ENCODE peak calls at places on chromosome 2, in six cellular contexts. J, U, Z, L, X and M are unnamed samples.
A peak's percentile ranks its signal among the peaks of the same experiment; 100 is the strongest.

GRCh38 chr2:241063587-241063986 is 38.5 kb downstream of the MTERF4 start:
- DNase-seq in J (no peak), U (peak; percentile 56), Z (no peak), L (no peak), X (no peak), M (no peak)

GRCh38 chr2:236815746-236816145 is 246.1 kb downstream of the ACKR3 start:
- DNase-seq in J (no peak), U (no peak), Z (no peak), L (no peak), X (no peak), M (no peak)

GRCh38 chr2:17822452-17823117 is 6.3 kb downstream of the MSGN1 start:
- DNase-seq in J (peak; percentile 18), U (no peak), Z (no peak), L (no peak), X (no peak), M (no peak)

GRCh38 chr2:19787134-19787533 is 114.6 kb downstream of the TTC32 start:
- DNase-seq in J (no peak), U (no peak), Z (no peak), L (no peak), X (no peak), M (no peak)

GRCh38 chr2:68807821-68808266 is 63.4 kb downstream of the BMP10 start:
- DNase-seq in J (no peak), U (peak; percentile 85), Z (peak; percentile 93), L (no peak), X (no peak), M (peak; percentile 12)

GRCh38 chr2:151374426-151374825 is 17.0 kb downstream of the TNFAIP6 start:
- DNase-seq in J (no peak), U (no peak), Z (peak; percentile 35), L (no peak), X (peak; percentile 33), M (peak; percentile 91)

GRCh38 chr2:219737270-219737691 is 109.9 kb downstream of the SLC4A3 start:
- DNase-seq in J (no peak), U (no peak), Z (peak; percentile 16), L (no peak), X (no peak), M (peak; percentile 43)

GRCh38 chr2:200219400-200220113 is 86.9 kb upstream of the SPATS2L start:
- DNase-seq in J (no peak), U (no peak), Z (no peak), L (no peak), X (no peak), M (peak; percentile 33)

GRCh38 chr2:229348135-229348534 is 77.0 kb upstream of the PID1 start:
- DNase-seq in J (no peak), U (no peak), Z (no peak), L (no peak), X (no peak), M (no peak)

GRCh38 chr2:10935953-10936942 is 24.5 kb downstream of the KCNF1 start:
- DNase-seq in J (no peak), U (no peak), Z (peak; percentile 25), L (peak; percentile 94), X (peak; percentile 29), M (peak; percentile 100)

GRCh38 chr2:172449916-172450550 is 22.6 kb downstream of the ITGA6 start:
- DNase-seq in J (no peak), U (no peak), Z (no peak), L (no peak), X (no peak), M (peak; percentile 61)

DNA sequence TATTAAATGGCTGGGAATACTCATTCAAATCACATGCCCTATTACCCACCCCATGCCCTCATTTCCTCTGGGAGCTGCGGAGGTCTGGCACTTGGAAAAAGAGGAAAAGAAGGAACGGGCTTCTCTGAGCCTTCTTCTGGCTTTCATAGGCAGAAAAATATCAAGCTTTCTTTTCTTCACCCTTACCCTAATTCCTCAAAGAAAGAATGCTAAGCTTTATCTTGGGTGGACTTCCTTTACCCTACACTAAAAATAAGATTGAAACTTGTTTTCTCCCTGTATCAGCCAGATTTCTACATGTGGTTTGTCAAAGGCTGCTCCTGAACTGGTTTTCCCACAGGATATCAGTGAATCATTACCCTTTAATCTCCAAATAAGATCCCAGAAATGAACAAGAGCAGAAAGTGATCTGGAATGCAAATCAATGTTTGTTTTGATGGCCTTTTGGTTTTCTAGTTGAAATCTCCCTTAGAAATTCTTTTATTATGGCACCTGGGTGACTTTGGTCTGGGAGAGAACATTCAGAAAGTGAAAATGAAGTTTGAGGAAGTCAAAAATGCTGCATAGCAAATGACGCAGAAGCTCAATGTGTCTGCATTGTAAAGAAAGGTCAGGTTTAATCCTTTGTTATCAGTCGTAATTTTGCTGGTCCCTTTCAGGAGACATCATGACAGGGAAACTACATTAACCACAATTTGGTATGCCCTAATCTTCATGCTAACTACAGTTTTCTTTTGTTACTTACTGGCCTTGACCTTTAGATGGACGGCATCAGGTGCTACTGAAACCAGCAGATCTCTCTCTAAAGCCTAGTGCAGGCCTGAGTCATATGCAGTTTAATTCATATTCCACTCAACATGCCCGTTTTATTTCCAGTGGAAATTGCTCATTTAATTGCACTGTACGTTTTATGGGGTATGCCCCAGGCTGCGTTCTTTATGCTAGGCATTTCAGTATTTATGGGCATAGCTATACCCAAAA is 46.6 kb upstream of the HNRNPA3 start:
- DNase-seq in J (peak; percentile 18), U (no peak), Z (peak; percentile 48), L (no peak), X (no peak), M (peak; percentile 40)
- TF ChIP-seq POLR2A in J (no peak), U (no peak), Z (no peak), L (no peak), X (no peak), M (no peak)

DNA sequence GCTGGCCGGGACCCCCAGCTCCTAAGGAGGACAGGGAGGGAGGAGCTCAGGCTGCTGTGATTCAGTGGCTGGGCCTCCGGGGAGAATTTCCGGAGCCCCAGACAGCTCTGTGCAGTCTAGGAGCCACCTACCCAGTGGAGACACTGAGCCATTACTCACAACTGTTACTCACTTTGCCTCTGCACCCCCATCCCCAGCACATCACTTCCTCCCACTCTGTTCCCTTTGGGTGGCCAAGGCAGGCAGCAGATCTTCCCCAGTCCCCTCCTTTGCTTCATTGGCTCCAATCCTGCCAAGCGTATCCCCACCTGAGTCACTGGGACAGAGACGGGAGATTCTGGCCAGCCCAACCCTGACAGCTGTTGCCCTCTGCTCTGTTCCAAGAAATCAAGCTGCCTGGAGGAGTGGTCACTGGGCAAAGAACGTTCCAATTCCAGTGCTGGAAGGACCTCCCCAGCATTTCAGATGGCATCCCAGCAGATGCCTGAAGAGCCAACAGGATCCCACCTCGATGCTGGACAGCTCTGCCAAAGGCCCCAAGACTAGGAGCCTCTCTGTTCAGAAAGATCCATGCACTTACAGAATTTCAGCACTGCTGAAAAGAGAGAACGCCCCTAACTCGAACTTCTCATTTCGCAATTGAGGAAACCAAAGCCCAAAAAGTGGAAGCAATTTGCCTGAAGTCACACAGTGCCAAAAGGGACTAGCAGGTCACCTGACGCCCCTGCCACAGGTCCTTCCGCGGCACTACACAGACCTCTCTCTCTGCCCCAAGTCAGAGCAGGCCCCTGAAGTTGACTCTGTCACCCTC is 68.3 kb downstream of the TNS1 start:
- DNase-seq in J (no peak), U (peak; percentile 82), Z (peak; percentile 81), L (no peak), X (no peak), M (peak; percentile 96)
- TF ChIP-seq POLR2A in J (no peak), U (no peak), Z (no peak), L (no peak), X (no peak), M (peak; percentile 51)

GRCh38 chr2:60627412-60627811 is 74.0 kb upstream of the BCL11A start:
- DNase-seq in J (no peak), U (no peak), Z (no peak), L (no peak), X (no peak), M (no peak)
- TF ChIP-seq POLR2A in J (no peak), U (no peak), Z (no peak), L (no peak), X (no peak), M (no peak)

GRCh38 chr2:152717242-152718046 is at the start of gene PRPF40A:
- DNase-seq in J (peak; percentile 99), U (peak; percentile 98), Z (peak; percentile 99), L (peak; percentile 94), X (peak; percentile 99), M (peak; percentile 98)
- TF ChIP-seq POLR2A in J (peak; percentile 66), U (peak; percentile 79), Z (peak; percentile 91), L (peak; percentile 62), X (peak; percentile 94), M (peak; percentile 82)

GRCh38 chr2:85756195-85756594 is 2.4 kb downstream of the ATOH8 start:
- DNase-seq in J (no peak), U (no peak), Z (no peak), L (no peak), X (no peak), M (no peak)
- TF ChIP-seq POLR2A in J (no peak), U (no peak), Z (no peak), L (no peak), X (no peak), M (no peak)

GRCh38 chr2:215363461-215364156 is 51.8 kb downstream of the ATIC start:
- DNase-seq in J (no peak), U (no peak), Z (no peak), L (no peak), X (no peak), M (peak; percentile 33)

GRCh38 chr2:215362562-215362904 is 50.7 kb downstream of the ATIC start:
- DNase-seq in J (no peak), U (no peak), Z (no peak), L (no peak), X (no peak), M (peak; percentile 15)

GRCh38 chr2:215363039-215363438 is 51.2 kb downstream of the ATIC start:
- DNase-seq in J (no peak), U (no peak), Z (no peak), L (no peak), X (no peak), M (peak; percentile 11)

GRCh38 chr2:215365184-215365658 is 53.4 kb downstream of the ATIC start:
- DNase-seq in J (no peak), U (no peak), Z (no peak), L (no peak), X (no peak), M (peak; percentile 16)

DNA sequence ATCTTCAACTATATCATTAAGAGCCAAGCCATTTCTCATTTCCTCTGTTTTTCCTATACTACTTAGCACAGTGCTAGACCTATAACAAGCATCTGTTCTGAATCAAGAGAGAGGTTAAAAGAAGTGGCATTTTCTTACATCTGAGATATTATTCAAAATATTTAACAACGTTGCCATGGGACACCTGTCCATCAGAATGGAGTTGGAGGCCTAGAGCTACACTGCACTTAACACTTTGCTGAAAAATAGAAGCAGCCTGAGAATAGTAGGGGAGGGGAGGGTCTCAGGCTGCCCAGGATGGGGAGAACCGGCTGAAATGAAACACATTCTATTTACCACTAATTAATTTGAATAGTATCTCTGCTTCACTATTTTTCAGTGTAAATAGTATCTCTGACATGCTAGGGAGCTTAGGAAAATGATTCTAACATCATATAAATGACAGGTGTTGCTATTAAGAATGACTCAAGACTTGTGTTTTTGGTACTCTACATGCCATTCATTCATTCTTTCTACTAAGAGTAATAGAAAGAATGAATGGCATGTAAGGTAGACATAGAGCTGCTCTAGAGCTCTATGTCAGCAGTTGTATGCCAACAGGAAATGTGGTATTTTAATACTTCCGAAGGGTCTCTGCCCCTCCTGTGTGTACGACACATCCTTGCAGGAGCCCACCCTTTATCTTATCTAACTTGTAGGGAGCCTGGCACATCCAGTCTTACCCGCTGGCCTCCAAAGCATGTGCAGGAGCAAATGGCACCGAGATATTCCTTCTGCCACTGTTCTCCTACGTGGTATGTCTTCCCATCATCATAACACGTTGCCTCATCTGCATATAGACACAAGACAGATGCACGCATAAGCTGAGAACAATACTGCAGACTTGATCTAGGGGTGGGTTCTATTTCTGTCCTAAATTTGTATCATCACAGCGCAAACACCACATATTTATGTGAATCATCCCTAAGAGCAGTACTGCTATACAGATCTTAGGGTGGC is 52.6 kb downstream of the ATIC start:
- DNase-seq in J (no peak), U (no peak), Z (no peak), L (no peak), X (no peak), M (peak; percentile 17)
- TF ChIP-seq POLR2A in J (no peak), U (no peak), Z (no peak), L (no peak), X (no peak), M (no peak)